ENCODE peak calls at places on chromosomes 13 and 19, in five cellular contexts. One of them, this sample, is unnamed.

GRCh38 chr13:30403491-30403890 is 18.8 kb upstream of the UBE2L5 start:
- DNase-seq in stomach: no peak
- DNase-seq in H1: no peak
- DNase-seq in suprapubic skin: no peak
- DNase-seq in tibial nerve: no peak
- DNase-seq in this sample: no peak

GRCh38 chr13:68850160-68850559 is 1257.5 kb upstream of the ATXN8OS start:
- DNase-seq in stomach: no peak
- DNase-seq in H1: no peak
- DNase-seq in suprapubic skin: no peak
- DNase-seq in tibial nerve: no peak
- DNase-seq in this sample: no peak

GRCh38 chr13:94764576-94765321 is 52.4 kb upstream of the SOX21 start:
- DNase-seq in stomach: no peak
- DNase-seq in H1: no peak
- DNase-seq in suprapubic skin: no peak
- DNase-seq in tibial nerve: no peak
- DNase-seq in this sample: no peak

GRCh38 chr13:39607876-39608275 is 4.9 kb upstream of the LHFPL6 start:
- DNase-seq in stomach: no peak
- DNase-seq in H1: no peak
- DNase-seq in suprapubic skin: no peak
- DNase-seq in tibial nerve: no peak
- DNase-seq in this sample: no peak

GRCh38 chr13:35857769-35858168 is 273.4 kb downstream of the DCLK1 start:
- DNase-seq in stomach: no peak
- DNase-seq in H1: peak
- DNase-seq in suprapubic skin: no peak
- DNase-seq in tibial nerve: no peak
- DNase-seq in this sample: no peak

GRCh38 chr19:48991823-48992570 is 1.1 kb downstream of the GYS1 start:
- DNase-seq in stomach: peak
- DNase-seq in H1: no peak
- DNase-seq in suprapubic skin: no peak
- DNase-seq in tibial nerve: peak
- DNase-seq in this sample: peak

GRCh38 chr13:111925146-111925875 is 141.6 kb upstream of the SOX1 start:
- DNase-seq in stomach: peak
- DNase-seq in H1: no peak
- DNase-seq in suprapubic skin: peak
- DNase-seq in tibial nerve: no peak
- DNase-seq in this sample: no peak

GRCh38 chr19:42129399-42130253 is 2.6 kb downstream of the POU2F2 start:
- DNase-seq in stomach: peak
- DNase-seq in H1: no peak
- DNase-seq in suprapubic skin: no peak
- DNase-seq in tibial nerve: peak
- DNase-seq in this sample: no peak

GRCh38 chr13:94601446-94602431 is at the start of gene GPR180:
- DNase-seq in stomach: peak
- DNase-seq in H1: peak
- DNase-seq in suprapubic skin: peak
- DNase-seq in tibial nerve: peak
- DNase-seq in this sample: peak

GRCh38 chr13:68107667-68108066 is 877.5 kb upstream of the PCDH9 start:
- DNase-seq in stomach: no peak
- DNase-seq in H1: no peak
- DNase-seq in suprapubic skin: no peak
- DNase-seq in tibial nerve: no peak
- DNase-seq in this sample: no peak

GRCh38 chr19:19643158-19644053 is at the start of gene GMIP:
- DNase-seq in stomach: peak
- DNase-seq in H1: peak
- DNase-seq in suprapubic skin: no peak
- DNase-seq in tibial nerve: peak
- DNase-seq in this sample: peak

GRCh38 chr13:110592670-110593069 is 22.7 kb upstream of the NAXD start:
- DNase-seq in stomach: no peak
- DNase-seq in H1: no peak
- DNase-seq in suprapubic skin: no peak
- DNase-seq in tibial nerve: no peak
- DNase-seq in this sample: no peak

GRCh38 chr19:10625003-10625761 is at the start of gene SLC44A2:
- DNase-seq in stomach: peak
- DNase-seq in H1: peak
- DNase-seq in suprapubic skin: peak
- DNase-seq in tibial nerve: peak
- DNase-seq in this sample: peak

GRCh38 chr19:5789886-5790572 is 934 bp downstream of the DUS3L start:
- DNase-seq in stomach: no peak
- DNase-seq in H1: no peak
- DNase-seq in suprapubic skin: no peak
- DNase-seq in tibial nerve: no peak
- DNase-seq in this sample: no peak

GRCh38 chr19:40691421-40692211 is 1.2 kb upstream of the NUMBL start:
- DNase-seq in stomach: no peak
- DNase-seq in H1: peak
- DNase-seq in suprapubic skin: no peak
- DNase-seq in tibial nerve: no peak
- DNase-seq in this sample: no peak

GRCh38 chr13:97367016-97367415 is 67.0 kb upstream of the RAP2A start:
- DNase-seq in stomach: no peak
- DNase-seq in H1: no peak
- DNase-seq in suprapubic skin: no peak
- DNase-seq in tibial nerve: no peak
- DNase-seq in this sample: no peak

GRCh38 chr13:73076013-73076412 is 17.2 kb downstream of the KLF5 start:
- DNase-seq in stomach: no peak
- DNase-seq in H1: no peak
- DNase-seq in suprapubic skin: no peak
- DNase-seq in tibial nerve: no peak
- DNase-seq in this sample: no peak

GRCh38 chr13:35881360-35881759 is 249.8 kb downstream of the DCLK1 start:
- DNase-seq in stomach: no peak
- DNase-seq in H1: no peak
- DNase-seq in suprapubic skin: no peak
- DNase-seq in tibial nerve: no peak
- DNase-seq in this sample: no peak

GRCh38 chr13:99960663-99961440 is 10.7 kb downstream of the ZIC5 start:
- DNase-seq in stomach: peak
- DNase-seq in H1: no peak
- DNase-seq in suprapubic skin: no peak
- DNase-seq in tibial nerve: no peak
- DNase-seq in this sample: no peak

GRCh38 chr13:90233933-90234672 is 1113.4 kb upstream of the MIR17HG start:
- DNase-seq in stomach: no peak
- DNase-seq in H1: no peak
- DNase-seq in suprapubic skin: no peak
- DNase-seq in tibial nerve: no peak
- DNase-seq in this sample: no peak

GRCh38 chr19:10924597-10924996 is 3.8 kb downstream of the YIPF2 start:
- DNase-seq in stomach: no peak
- DNase-seq in H1: no peak
- DNase-seq in suprapubic skin: no peak
- DNase-seq in tibial nerve: no peak
- DNase-seq in this sample: no peak

GRCh38 chr13:40381935-40382764 is 284.3 kb downstream of the FOXO1 start:
- DNase-seq in stomach: no peak
- DNase-seq in H1: peak
- DNase-seq in suprapubic skin: no peak
- DNase-seq in tibial nerve: peak
- DNase-seq in this sample: no peak

GRCh38 chr13:110012102-110012739 is 225.8 kb upstream of the IRS2 start:
- DNase-seq in stomach: no peak
- DNase-seq in H1: no peak
- DNase-seq in suprapubic skin: no peak
- DNase-seq in tibial nerve: no peak
- DNase-seq in this sample: no peak

GRCh38 chr19:32720936-32721250 is 1.3 kb downstream of the TDRD12 start:
- DNase-seq in stomach: no peak
- DNase-seq in H1: no peak
- DNase-seq in suprapubic skin: no peak
- DNase-seq in tibial nerve: no peak
- DNase-seq in this sample: no peak

GRCh38 chr19:279231-279630 is 12.0 kb downstream of the PLPP2 start:
- DNase-seq in stomach: no peak
- DNase-seq in H1: no peak
- DNase-seq in suprapubic skin: no peak
- DNase-seq in tibial nerve: no peak
- DNase-seq in this sample: no peak

GRCh38 chr13:81907973-81908372 is 1567.0 kb upstream of the SPRY2 start:
- DNase-seq in stomach: no peak
- DNase-seq in H1: no peak
- DNase-seq in suprapubic skin: no peak
- DNase-seq in tibial nerve: no peak
- DNase-seq in this sample: no peak

GRCh38 chr19:3556978-3557460 is 367 bp downstream of the MFSD12 start:
- DNase-seq in stomach: peak
- DNase-seq in H1: no peak
- DNase-seq in suprapubic skin: no peak
- DNase-seq in tibial nerve: no peak
- DNase-seq in this sample: peak

GRCh38 chr19:3554254-3555083 is 2.9 kb downstream of the MFSD12 start:
- DNase-seq in stomach: no peak
- DNase-seq in H1: no peak
- DNase-seq in suprapubic skin: no peak
- DNase-seq in tibial nerve: no peak
- DNase-seq in this sample: no peak

GRCh38 chr19:3555653-3556422 is 1.5 kb downstream of the MFSD12 start:
- DNase-seq in stomach: no peak
- DNase-seq in H1: no peak
- DNase-seq in suprapubic skin: no peak
- DNase-seq in tibial nerve: no peak
- DNase-seq in this sample: no peak

GRCh38 chr19:3556423-3556977 is 886 bp downstream of the MFSD12 start:
- DNase-seq in stomach: no peak
- DNase-seq in H1: peak
- DNase-seq in suprapubic skin: no peak
- DNase-seq in tibial nerve: no peak
- DNase-seq in this sample: peak

DNA sequence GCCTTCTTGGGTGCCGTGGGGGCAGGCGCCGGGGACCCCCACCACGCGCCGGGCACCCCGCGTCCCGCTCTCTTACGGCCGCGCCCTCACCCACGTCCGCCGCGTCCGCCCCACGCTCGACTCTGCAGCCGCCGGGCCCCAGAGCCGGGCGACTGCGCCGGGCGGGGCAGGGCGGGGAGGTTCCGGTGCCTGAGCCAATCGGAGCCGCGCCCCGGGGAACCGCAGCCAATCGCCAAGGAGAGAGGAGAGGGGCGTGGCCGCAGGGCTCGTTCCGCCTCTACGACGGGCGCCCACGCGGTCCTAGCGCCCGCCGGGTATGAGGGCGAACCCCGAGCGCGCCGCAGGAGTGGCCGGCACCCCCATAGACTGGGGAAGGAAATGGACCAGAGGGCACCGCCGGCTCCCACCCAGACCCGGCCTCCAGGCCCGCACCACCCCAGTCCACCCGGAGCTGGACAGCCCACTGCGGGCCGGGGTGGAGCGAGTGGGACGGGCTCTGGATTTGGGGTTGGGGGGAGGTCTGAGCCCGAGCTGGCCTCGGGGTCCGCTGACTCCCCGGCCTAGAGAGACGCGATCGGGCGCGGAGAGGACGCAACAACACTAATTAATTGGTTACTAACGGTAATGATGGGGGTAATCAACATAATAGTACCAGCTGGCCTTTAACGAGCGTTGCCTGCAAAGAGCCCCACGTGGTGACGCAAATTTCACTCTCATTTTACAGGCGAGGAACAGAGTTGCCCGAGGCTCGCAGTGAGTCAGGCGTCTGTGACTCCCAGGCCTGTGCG is at the start of gene MFSD12:
- DNase-seq in stomach: peak
- DNase-seq in H1: peak
- DNase-seq in suprapubic skin: peak
- DNase-seq in tibial nerve: peak
- DNase-seq in this sample: peak
- TF ChIP-seq EP300 in stomach: no peak
- TF ChIP-seq EP300 in H1: no peak
- TF ChIP-seq EP300 in suprapubic skin: no peak
- TF ChIP-seq EP300 in tibial nerve: peak
- TF ChIP-seq EP300 in this sample: no peak

GRCh38 chr13:113343692-113343968 is 20.3 kb downstream of the GRTP1 start:
- DNase-seq in stomach: no peak
- DNase-seq in H1: no peak
- DNase-seq in suprapubic skin: no peak
- DNase-seq in tibial nerve: no peak
- DNase-seq in this sample: no peak
- TF ChIP-seq EP300 in stomach: no peak
- TF ChIP-seq EP300 in H1: no peak
- TF ChIP-seq EP300 in suprapubic skin: no peak
- TF ChIP-seq EP300 in tibial nerve: no peak
- TF ChIP-seq EP300 in this sample: no peak

DNA sequence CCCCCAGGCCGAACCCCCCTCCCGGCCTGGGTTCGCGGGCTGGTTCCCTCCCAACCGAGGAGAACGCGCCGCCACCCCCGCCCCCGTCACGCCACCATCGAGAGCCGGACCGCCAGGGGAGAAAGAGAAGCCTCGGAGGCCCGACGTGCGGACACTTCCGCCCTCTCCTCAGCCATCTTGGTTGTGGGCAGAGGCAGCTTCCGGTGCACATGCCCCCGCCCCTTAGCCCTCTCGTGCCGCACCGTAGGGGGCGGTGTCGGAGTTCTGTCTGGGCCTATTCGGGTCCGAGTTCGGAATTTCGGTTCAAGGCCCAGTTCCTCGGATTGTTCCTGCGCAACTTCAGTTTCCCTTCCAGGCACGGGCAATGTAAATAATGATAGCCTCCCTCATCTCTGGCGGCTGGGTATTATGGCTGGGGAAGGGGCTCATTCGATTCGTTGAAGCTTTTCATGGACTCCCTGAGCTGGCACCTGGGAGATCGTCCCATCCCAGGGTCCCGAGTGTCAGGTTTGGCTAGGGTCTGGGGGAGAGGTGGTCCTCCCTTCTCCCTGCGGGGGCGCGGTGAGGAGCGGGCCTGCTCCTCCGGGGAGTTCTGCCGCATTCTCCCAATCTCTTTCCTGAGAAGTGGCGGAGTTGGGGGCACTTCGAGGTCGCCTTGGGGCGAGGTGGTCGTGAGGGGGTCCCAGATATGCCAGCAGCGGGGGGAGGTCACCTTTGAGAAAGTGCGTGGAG is at the start of the genes IER2 and STX10:
- DNase-seq in stomach: peak
- DNase-seq in H1: peak
- DNase-seq in suprapubic skin: peak
- DNase-seq in tibial nerve: peak
- DNase-seq in this sample: peak
- TF ChIP-seq EP300 in stomach: no peak
- TF ChIP-seq EP300 in H1: peak
- TF ChIP-seq EP300 in suprapubic skin: no peak
- TF ChIP-seq EP300 in tibial nerve: peak
- TF ChIP-seq EP300 in this sample: peak

DNA sequence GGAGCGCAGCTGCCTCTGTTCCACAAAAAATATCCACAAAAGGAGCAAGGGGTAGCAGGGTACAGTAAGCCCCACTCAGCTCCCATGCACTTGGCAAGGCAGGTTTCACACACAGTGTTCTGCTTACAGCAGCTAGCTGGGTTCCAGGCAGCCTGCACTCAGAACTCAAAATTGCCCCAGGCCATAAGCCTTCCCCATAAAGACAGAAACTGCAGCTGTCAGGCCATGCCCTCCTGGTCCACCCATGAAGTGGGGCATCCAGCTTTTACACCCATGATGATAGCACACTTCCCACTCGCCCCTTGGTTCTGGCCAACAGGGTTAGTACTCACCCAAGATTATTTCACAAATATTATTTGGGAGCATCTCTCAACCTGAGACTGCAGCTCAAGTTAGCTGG is 130.1 kb downstream of the CYSLTR2 start:
- DNase-seq in stomach: no peak
- DNase-seq in H1: no peak
- DNase-seq in suprapubic skin: no peak
- DNase-seq in tibial nerve: no peak
- DNase-seq in this sample: no peak
- TF ChIP-seq EP300 in stomach: no peak
- TF ChIP-seq EP300 in H1: no peak
- TF ChIP-seq EP300 in suprapubic skin: no peak
- TF ChIP-seq EP300 in tibial nerve: no peak
- TF ChIP-seq EP300 in this sample: no peak

This sample was measured in K562.